ENCODE peak calls at places on chromosomes 1 and 21, in ten cellular contexts. One of them, this sample, is unnamed.
A peak's percentile ranks its signal among the peaks of the same experiment; 100 is the strongest.

GRCh38 chr1:158003409-158003805 is 10.0 kb downstream of the KIRREL1 start:
- DNase-seq in astrocyte: peak; percentile 59
- DNase-seq in GM12865: no peak
- DNase-seq in kidney epithelial cell: no peak
- DNase-seq in astrocyte of the cerebellum: no peak
- DNase-seq in MCF 10A: peak; percentile 47
- DNase-seq in brain microvascular endothelial cell: no peak
- DNase-seq in fibroblast of mammary gland: peak; percentile 60
- DNase-seq in cardiac fibroblast: peak; percentile 72
- DNase-seq in glutamatergic neuron: no peak
- DNase-seq in this sample: no peak

GRCh38 chr21:38388219-38388618 is 110.1 kb downstream of the ERG start:
- DNase-seq in glutamatergic neuron: no peak
- DNase-seq in brain microvascular endothelial cell: peak; percentile 27
- DNase-seq in kidney epithelial cell: no peak
- DNase-seq in GM12865: no peak
- DNase-seq in cardiac fibroblast: peak; percentile 43
- DNase-seq in fibroblast of mammary gland: peak; percentile 12
- DNase-seq in astrocyte of the cerebellum: no peak
- DNase-seq in MCF 10A: no peak
- DNase-seq in astrocyte: peak; percentile 30
- DNase-seq in this sample: no peak

GRCh38 chr1:9231648-9232332 is 2.8 kb upstream of the H6PD start:
- DNase-seq in MCF 10A: peak; percentile 80
- DNase-seq in astrocyte: peak; percentile 49
- DNase-seq in fibroblast of mammary gland: peak; percentile 56
- DNase-seq in cardiac fibroblast: peak; percentile 30
- DNase-seq in GM12865: peak; percentile 67
- DNase-seq in brain microvascular endothelial cell: peak; percentile 54
- DNase-seq in kidney epithelial cell: no peak
- DNase-seq in astrocyte of the cerebellum: no peak
- DNase-seq in glutamatergic neuron: no peak
- DNase-seq in this sample: no peak

GRCh38 chr1:220879509-220880366 is 495 bp downstream of the HLX start:
- DNase-seq in astrocyte: peak; percentile 22
- DNase-seq in GM12865: peak; percentile 24
- DNase-seq in kidney epithelial cell: no peak
- DNase-seq in cardiac fibroblast: peak; percentile 48
- DNase-seq in astrocyte of the cerebellum: no peak
- DNase-seq in glutamatergic neuron: peak; percentile 70
- DNase-seq in brain microvascular endothelial cell: no peak
- DNase-seq in MCF 10A: peak; percentile 68
- DNase-seq in fibroblast of mammary gland: peak; percentile 42
- DNase-seq in this sample: peak; percentile 17

GRCh38 chr1:158274797-158275196 is 14.9 kb upstream of the CD1C start:
- DNase-seq in glutamatergic neuron: no peak
- DNase-seq in brain microvascular endothelial cell: no peak
- DNase-seq in kidney epithelial cell: no peak
- DNase-seq in MCF 10A: no peak
- DNase-seq in astrocyte of the cerebellum: no peak
- DNase-seq in astrocyte: no peak
- DNase-seq in fibroblast of mammary gland: no peak
- DNase-seq in GM12865: peak; percentile 11
- DNase-seq in cardiac fibroblast: no peak
- DNase-seq in this sample: no peak

GRCh38 chr1:246219508-246220030 is 287.5 kb downstream of the SMYD3 start:
- DNase-seq in astrocyte of the cerebellum: no peak
- DNase-seq in astrocyte: peak; percentile 44
- DNase-seq in MCF 10A: no peak
- DNase-seq in GM12865: peak; percentile 64
- DNase-seq in glutamatergic neuron: peak; percentile 64
- DNase-seq in fibroblast of mammary gland: peak; percentile 40
- DNase-seq in cardiac fibroblast: no peak
- DNase-seq in brain microvascular endothelial cell: no peak
- DNase-seq in kidney epithelial cell: peak; percentile 10
- DNase-seq in this sample: peak; percentile 5

GRCh38 chr1:190908691-190909090 is 431.0 kb upstream of the BRINP3 start:
- DNase-seq in astrocyte of the cerebellum: peak; percentile 6
- DNase-seq in brain microvascular endothelial cell: no peak
- DNase-seq in fibroblast of mammary gland: peak; percentile 1
- DNase-seq in MCF 10A: peak; percentile 27
- DNase-seq in cardiac fibroblast: peak; percentile 5
- DNase-seq in glutamatergic neuron: no peak
- DNase-seq in kidney epithelial cell: no peak
- DNase-seq in astrocyte: peak; percentile 41
- DNase-seq in GM12865: no peak
- DNase-seq in this sample: no peak

GRCh38 chr21:39737376-39738000 is 7.5 kb upstream of the IGSF5 start:
- DNase-seq in kidney epithelial cell: no peak
- DNase-seq in cardiac fibroblast: no peak
- DNase-seq in fibroblast of mammary gland: no peak
- DNase-seq in glutamatergic neuron: no peak
- DNase-seq in brain microvascular endothelial cell: no peak
- DNase-seq in astrocyte of the cerebellum: no peak
- DNase-seq in astrocyte: no peak
- DNase-seq in MCF 10A: no peak
- DNase-seq in GM12865: no peak
- DNase-seq in this sample: no peak

GRCh38 chr1:24905355-24905978 is 24.6 kb downstream of the RUNX3 start:
- DNase-seq in brain microvascular endothelial cell: no peak
- DNase-seq in kidney epithelial cell: no peak
- DNase-seq in GM12865: peak; percentile 7
- DNase-seq in fibroblast of mammary gland: no peak
- DNase-seq in cardiac fibroblast: no peak
- DNase-seq in astrocyte of the cerebellum: no peak
- DNase-seq in astrocyte: no peak
- DNase-seq in MCF 10A: no peak
- DNase-seq in glutamatergic neuron: no peak
- DNase-seq in this sample: no peak

GRCh38 chr1:95427525-95427924 is 193.5 kb downstream of the RWDD3 start:
- DNase-seq in cardiac fibroblast: no peak
- DNase-seq in GM12865: no peak
- DNase-seq in astrocyte of the cerebellum: no peak
- DNase-seq in MCF 10A: no peak
- DNase-seq in fibroblast of mammary gland: no peak
- DNase-seq in glutamatergic neuron: no peak
- DNase-seq in kidney epithelial cell: no peak
- DNase-seq in brain microvascular endothelial cell: no peak
- DNase-seq in astrocyte: no peak
- DNase-seq in this sample: no peak

GRCh38 chr1:219373616-219373935 is 199.9 kb downstream of the LYPLAL1 start:
- DNase-seq in fibroblast of mammary gland: no peak
- DNase-seq in GM12865: no peak
- DNase-seq in brain microvascular endothelial cell: no peak
- DNase-seq in cardiac fibroblast: no peak
- DNase-seq in MCF 10A: no peak
- DNase-seq in glutamatergic neuron: no peak
- DNase-seq in kidney epithelial cell: no peak
- DNase-seq in astrocyte: no peak
- DNase-seq in astrocyte of the cerebellum: no peak
- DNase-seq in this sample: no peak

GRCh38 chr1:42163536-42164503 is 725 bp downstream of the GUCA2A start:
- DNase-seq in MCF 10A: no peak
- DNase-seq in cardiac fibroblast: no peak
- DNase-seq in kidney epithelial cell: no peak
- DNase-seq in brain microvascular endothelial cell: no peak
- DNase-seq in astrocyte: no peak
- DNase-seq in fibroblast of mammary gland: no peak
- DNase-seq in astrocyte of the cerebellum: no peak
- DNase-seq in GM12865: no peak
- DNase-seq in glutamatergic neuron: no peak
- DNase-seq in this sample: no peak

GRCh38 chr1:93576346-93576745 is 105.3 kb downstream of the BCAR3 start:
- DNase-seq in MCF 10A: no peak
- DNase-seq in GM12865: no peak
- DNase-seq in glutamatergic neuron: no peak
- DNase-seq in astrocyte: no peak
- DNase-seq in cardiac fibroblast: no peak
- DNase-seq in brain microvascular endothelial cell: no peak
- DNase-seq in astrocyte of the cerebellum: peak; percentile 92
- DNase-seq in kidney epithelial cell: no peak
- DNase-seq in fibroblast of mammary gland: no peak
- DNase-seq in this sample: no peak

GRCh38 chr1:228483789-228484188 is 3.4 kb upstream of the RNF187 start:
- DNase-seq in brain microvascular endothelial cell: no peak
- DNase-seq in fibroblast of mammary gland: no peak
- DNase-seq in kidney epithelial cell: no peak
- DNase-seq in MCF 10A: no peak
- DNase-seq in astrocyte of the cerebellum: no peak
- DNase-seq in cardiac fibroblast: no peak
- DNase-seq in glutamatergic neuron: no peak
- DNase-seq in astrocyte: no peak
- DNase-seq in GM12865: no peak
- DNase-seq in this sample: no peak

GRCh38 chr1:19483261-19483660 is 2.1 kb downstream of the CAPZB start:
- DNase-seq in kidney epithelial cell: no peak
- DNase-seq in glutamatergic neuron: no peak
- DNase-seq in astrocyte: no peak
- DNase-seq in cardiac fibroblast: no peak
- DNase-seq in MCF 10A: no peak
- DNase-seq in astrocyte of the cerebellum: no peak
- DNase-seq in brain microvascular endothelial cell: no peak
- DNase-seq in fibroblast of mammary gland: no peak
- DNase-seq in GM12865: peak; percentile 47
- DNase-seq in this sample: peak; percentile 72

GRCh38 chr1:86169625-86170024 is 13.1 kb upstream of the COL24A1 start:
- DNase-seq in brain microvascular endothelial cell: no peak
- DNase-seq in kidney epithelial cell: no peak
- DNase-seq in glutamatergic neuron: no peak
- DNase-seq in astrocyte: no peak
- DNase-seq in cardiac fibroblast: peak; percentile 19
- DNase-seq in fibroblast of mammary gland: peak; percentile 7
- DNase-seq in astrocyte of the cerebellum: no peak
- DNase-seq in GM12865: no peak
- DNase-seq in MCF 10A: no peak
- DNase-seq in this sample: no peak
- TF ChIP-seq CTCF in brain microvascular endothelial cell: peak; percentile 20
- TF ChIP-seq CTCF in kidney epithelial cell: peak; percentile 7
- TF ChIP-seq CTCF in glutamatergic neuron: no peak
- TF ChIP-seq CTCF in astrocyte: no peak
- TF ChIP-seq CTCF in cardiac fibroblast: peak; percentile 11
- TF ChIP-seq CTCF in fibroblast of mammary gland: peak; percentile 18
- TF ChIP-seq CTCF in astrocyte of the cerebellum: no peak
- TF ChIP-seq CTCF in GM12865: no peak
- TF ChIP-seq CTCF in MCF 10A: no peak
- TF ChIP-seq CTCF in this sample: no peak

GRCh38 chr1:6658359-6658758 is 33.7 kb downstream of the THAP3 start:
- DNase-seq in astrocyte of the cerebellum: no peak
- DNase-seq in glutamatergic neuron: no peak
- DNase-seq in GM12865: no peak
- DNase-seq in cardiac fibroblast: no peak
- DNase-seq in brain microvascular endothelial cell: no peak
- DNase-seq in MCF 10A: no peak
- DNase-seq in fibroblast of mammary gland: no peak
- DNase-seq in kidney epithelial cell: no peak
- DNase-seq in astrocyte: no peak
- DNase-seq in this sample: no peak

GRCh38 chr1:6653651-6654290 is 29.1 kb downstream of the THAP3 start:
- DNase-seq in GM12865: no peak
- DNase-seq in MCF 10A: no peak
- DNase-seq in fibroblast of mammary gland: no peak
- DNase-seq in cardiac fibroblast: no peak
- DNase-seq in astrocyte: no peak
- DNase-seq in kidney epithelial cell: peak; percentile 63
- DNase-seq in brain microvascular endothelial cell: no peak
- DNase-seq in astrocyte of the cerebellum: no peak
- DNase-seq in glutamatergic neuron: no peak
- DNase-seq in this sample: no peak

GRCh38 chr1:6660415-6661049 is 35.9 kb downstream of the THAP3 start:
- DNase-seq in glutamatergic neuron: no peak
- DNase-seq in MCF 10A: no peak
- DNase-seq in cardiac fibroblast: no peak
- DNase-seq in brain microvascular endothelial cell: no peak
- DNase-seq in astrocyte of the cerebellum: no peak
- DNase-seq in astrocyte: no peak
- DNase-seq in kidney epithelial cell: peak; percentile 10
- DNase-seq in GM12865: no peak
- DNase-seq in fibroblast of mammary gland: no peak
- DNase-seq in this sample: no peak

GRCh38 chr1:6652986-6653385 is 28.3 kb downstream of the THAP3 start:
- DNase-seq in kidney epithelial cell: no peak
- DNase-seq in MCF 10A: no peak
- DNase-seq in GM12865: no peak
- DNase-seq in brain microvascular endothelial cell: no peak
- DNase-seq in astrocyte: no peak
- DNase-seq in fibroblast of mammary gland: no peak
- DNase-seq in astrocyte of the cerebellum: no peak
- DNase-seq in cardiac fibroblast: no peak
- DNase-seq in glutamatergic neuron: no peak
- DNase-seq in this sample: no peak

DNA sequence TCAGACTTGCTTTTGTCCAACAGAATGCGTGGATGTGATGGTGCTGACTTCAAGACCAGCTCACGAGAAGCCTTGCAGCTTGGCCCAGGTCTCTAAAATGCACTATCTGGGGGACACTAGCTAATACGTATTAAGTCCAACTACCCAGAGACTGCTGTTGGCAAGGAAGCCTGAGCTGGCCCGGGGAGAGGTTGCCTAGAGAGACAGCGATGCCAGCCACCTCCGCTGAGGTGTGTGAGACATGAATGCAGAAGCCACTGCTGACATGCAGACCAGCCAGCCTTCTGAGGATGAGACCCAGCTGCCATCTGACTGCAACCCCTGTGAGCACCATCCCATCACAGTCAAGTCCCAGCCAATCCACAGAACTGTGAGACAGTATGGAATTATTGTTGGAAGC is 32.5 kb downstream of the THAP3 start:
- DNase-seq in brain microvascular endothelial cell: no peak
- DNase-seq in kidney epithelial cell: no peak
- DNase-seq in cardiac fibroblast: no peak
- DNase-seq in astrocyte: no peak
- DNase-seq in MCF 10A: no peak
- DNase-seq in astrocyte of the cerebellum: no peak
- DNase-seq in glutamatergic neuron: no peak
- DNase-seq in fibroblast of mammary gland: no peak
- DNase-seq in GM12865: no peak
- DNase-seq in this sample: no peak
- TF ChIP-seq CTCF in brain microvascular endothelial cell: no peak
- TF ChIP-seq CTCF in kidney epithelial cell: no peak
- TF ChIP-seq CTCF in cardiac fibroblast: no peak
- TF ChIP-seq CTCF in astrocyte: no peak
- TF ChIP-seq CTCF in MCF 10A: no peak
- TF ChIP-seq CTCF in astrocyte of the cerebellum: no peak
- TF ChIP-seq CTCF in glutamatergic neuron: no peak
- TF ChIP-seq CTCF in fibroblast of mammary gland: no peak
- TF ChIP-seq CTCF in GM12865: no peak
- TF ChIP-seq CTCF in this sample: no peak

GRCh38 chr1:230750576-230750975 is 3.4 kb downstream of the CAPN9 start:
- DNase-seq in cardiac fibroblast: no peak
- DNase-seq in GM12865: no peak
- DNase-seq in astrocyte: no peak
- DNase-seq in glutamatergic neuron: no peak
- DNase-seq in astrocyte of the cerebellum: no peak
- DNase-seq in kidney epithelial cell: no peak
- DNase-seq in fibroblast of mammary gland: no peak
- DNase-seq in MCF 10A: no peak
- DNase-seq in brain microvascular endothelial cell: no peak
- DNase-seq in this sample: no peak
- TF ChIP-seq CTCF in cardiac fibroblast: no peak
- TF ChIP-seq CTCF in GM12865: no peak
- TF ChIP-seq CTCF in astrocyte: no peak
- TF ChIP-seq CTCF in glutamatergic neuron: no peak
- TF ChIP-seq CTCF in astrocyte of the cerebellum: no peak
- TF ChIP-seq CTCF in kidney epithelial cell: no peak
- TF ChIP-seq CTCF in fibroblast of mammary gland: no peak
- TF ChIP-seq CTCF in MCF 10A: no peak
- TF ChIP-seq CTCF in brain microvascular endothelial cell: no peak
- TF ChIP-seq CTCF in this sample: no peak

GRCh38 chr1:32925360-32926142 is 24.4 kb upstream of the TMEM54 start:
- DNase-seq in astrocyte: no peak
- DNase-seq in fibroblast of mammary gland: no peak
- DNase-seq in GM12865: no peak
- DNase-seq in MCF 10A: no peak
- DNase-seq in brain microvascular endothelial cell: no peak
- DNase-seq in cardiac fibroblast: peak; percentile 22
- DNase-seq in astrocyte of the cerebellum: no peak
- DNase-seq in glutamatergic neuron: peak; percentile 28
- DNase-seq in kidney epithelial cell: no peak
- DNase-seq in this sample: peak; percentile 35
- TF ChIP-seq CTCF in astrocyte: no peak
- TF ChIP-seq CTCF in fibroblast of mammary gland: no peak
- TF ChIP-seq CTCF in GM12865: no peak
- TF ChIP-seq CTCF in MCF 10A: no peak
- TF ChIP-seq CTCF in brain microvascular endothelial cell: no peak
- TF ChIP-seq CTCF in cardiac fibroblast: no peak
- TF ChIP-seq CTCF in astrocyte of the cerebellum: no peak
- TF ChIP-seq CTCF in glutamatergic neuron: no peak
- TF ChIP-seq CTCF in kidney epithelial cell: peak; percentile 4
- TF ChIP-seq CTCF in this sample: no peak

This sample was measured in activated CD8-positive, alpha-beta T cell treated with anti-CD3 and anti-CD28 coated beads for 36 hours.